ENCODE peak calls at places on chromosomes 11 and 22, in six cellular contexts. D is GM12878, M is A549, H is suprapubic skin, G is ovary, I is HepG2. C is an unnamed sample. For H3K9me3 and H3K4me1, the result is how much of the 10 kb centered on the place peaks cover.

GRCh38 chr11:73976451-73977151 is 6.0 kb downstream of the UCP2 start:
- DNase-seq in D (no peak), M (no peak), H (no peak), G (no peak), I (no peak), C (no peak)

GRCh38 chr11:102497061-102497460 is 33.5 kb downstream of the MMP7 start:
- DNase-seq in D (no peak), M (no peak), H (no peak), G (no peak), I (no peak), C (no peak)

GRCh38 chr11:116563028-116563712 is 209.6 kb downstream of the BUD13 start:
- DNase-seq in D (no peak), M (peak), H (no peak), G (no peak), I (peak), C (no peak)

GRCh38 chr11:47259178-47259977 is 1.6 kb downstream of the NR1H3 start:
- DNase-seq in D (no peak), M (peak), H (no peak), G (no peak), I (peak), C (no peak)

GRCh38 chr22:39264344-39265116 is 19.7 kb upstream of the PDGFB start:
- DNase-seq in D (no peak), M (no peak), H (no peak), G (no peak), I (no peak), C (peak)

GRCh38 chr11:61657566-61657965 is 22.6 kb upstream of the DAGLA start:
- DNase-seq in D (no peak), M (no peak), H (no peak), G (no peak), I (peak), C (no peak)

GRCh38 chr11:10785146-10785474 is 23.6 kb downstream of the EIF4G2 start:
- DNase-seq in D (no peak), M (no peak), H (no peak), G (no peak), I (no peak), C (no peak)

GRCh38 chr11:35918716-35919115 is 25.1 kb upstream of the LDLRAD3 start:
- DNase-seq in D (no peak), M (no peak), H (no peak), G (no peak), I (no peak), C (no peak)

GRCh38 chr11:926341-926916 is 759 bp downstream of the AP2A2 start:
- DNase-seq in D (no peak), M (peak), H (no peak), G (no peak), I (no peak), C (no peak)

GRCh38 chr22:43844560-43845545 is 17.5 kb downstream of the SULT4A1 start:
- DNase-seq in D (no peak), M (no peak), H (no peak), G (no peak), I (no peak), C (no peak)

GRCh38 chr11:124791626-124792341 is 8.4 kb downstream of the MSANTD2 start:
- DNase-seq in D (no peak), M (no peak), H (no peak), G (no peak), I (no peak), C (no peak)

GRCh38 chr11:8080674-8081590 is at the start of gene TUB:
- DNase-seq in D (no peak), M (peak), H (no peak), G (peak), I (no peak), C (no peak)

GRCh38 chr11:35223429-35223828 is 84.5 kb downstream of the CD44 start:
- DNase-seq in D (no peak), M (no peak), H (no peak), G (no peak), I (no peak), C (no peak)

GRCh38 chr11:104899226-104899625 is 966 bp upstream of the CASP12 start:
- DNase-seq in D (no peak), M (no peak), H (no peak), G (no peak), I (no peak), C (no peak)

GRCh38 chr22:48500481-48501230 is 1327.0 kb downstream of the BRD1 start:
- DNase-seq in D (no peak), M (no peak), H (no peak), G (no peak), I (no peak), C (no peak)

GRCh38 chr11:130003717-130004001 is 1.0 kb upstream of the PRDM10 start:
- DNase-seq in D (no peak), M (no peak), H (no peak), G (no peak), I (no peak), C (no peak)

GRCh38 chr11:116553482-116553881 is 219.3 kb downstream of the BUD13 start:
- DNase-seq in D (no peak), M (no peak), H (no peak), G (no peak), I (no peak), C (no peak)

DNA sequence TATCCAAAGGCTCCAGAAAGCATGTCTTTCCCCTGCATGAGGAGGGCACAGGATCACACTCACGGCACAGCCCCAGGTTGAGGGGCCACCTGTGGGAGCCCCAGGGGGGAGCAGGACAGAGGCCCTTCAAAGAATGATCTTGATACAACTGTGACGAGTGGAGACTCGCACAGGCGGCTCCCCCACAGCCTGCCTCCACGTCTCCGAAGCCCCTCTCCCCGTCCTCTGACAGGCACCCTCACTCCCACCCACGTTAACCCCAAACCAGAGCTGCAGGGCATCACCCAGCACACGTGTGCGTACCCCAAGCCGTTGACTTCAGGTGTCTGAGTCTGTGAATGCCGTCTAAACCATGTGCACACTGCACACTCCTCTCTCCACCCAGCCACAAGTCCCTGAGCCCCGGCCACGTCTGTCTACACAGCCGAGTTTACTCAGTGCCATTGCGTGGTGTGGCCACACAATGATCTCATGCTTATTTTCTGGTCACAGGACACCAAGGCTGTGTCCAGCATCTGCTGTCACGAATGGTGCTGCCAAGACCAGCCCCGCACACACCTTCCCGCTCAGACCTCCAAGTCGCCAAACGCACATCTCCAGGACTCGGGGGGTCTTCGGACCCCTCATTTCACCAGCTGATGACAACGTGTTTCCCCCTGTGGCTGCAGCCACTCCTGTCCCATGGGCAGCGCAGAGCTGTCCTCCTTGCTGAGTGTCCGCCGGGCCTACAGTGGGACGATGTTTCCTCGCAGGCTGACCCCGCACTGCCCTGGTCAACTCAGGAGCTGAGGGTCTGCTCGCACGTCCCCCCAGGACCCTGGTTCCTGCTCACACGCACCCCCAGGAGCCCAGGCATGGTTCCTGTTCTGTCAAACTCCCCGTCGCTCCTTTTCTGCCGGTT is 251.2 kb downstream of the BRD1 start:
- DNase-seq in D (no peak), M (no peak), H (no peak), G (no peak), I (no peak), C (no peak)
- H3K9me3 ChIP-seq in D (under half), M (under half), H (under half), G (under half), I (under half), C (under half)

DNA sequence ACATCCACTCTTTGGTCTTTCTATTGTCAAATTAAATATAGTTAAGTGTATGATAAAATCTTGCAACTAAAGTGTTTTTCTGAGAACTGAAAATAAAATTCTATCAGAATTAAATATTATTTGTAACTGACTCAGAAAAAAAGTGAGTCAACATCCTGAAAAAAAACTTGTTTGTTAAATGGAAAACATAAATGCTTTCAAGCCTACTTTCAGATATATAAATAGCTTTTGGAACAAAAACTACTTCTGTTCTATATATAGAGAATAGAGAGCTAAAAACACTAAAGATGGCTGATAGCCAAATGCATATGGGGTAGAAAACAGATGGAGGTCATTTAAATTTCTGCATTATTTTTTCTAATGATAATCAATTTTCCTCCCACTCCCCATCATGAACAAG is 61.8 kb downstream of the PIK3C2A start:
- DNase-seq in D (no peak), M (no peak), H (no peak), G (no peak), I (no peak), C (no peak)
- H3K4me1 ChIP-seq in D (under half), M (under half), H (under half), G (under half), I (under half), C (under half)

DNA sequence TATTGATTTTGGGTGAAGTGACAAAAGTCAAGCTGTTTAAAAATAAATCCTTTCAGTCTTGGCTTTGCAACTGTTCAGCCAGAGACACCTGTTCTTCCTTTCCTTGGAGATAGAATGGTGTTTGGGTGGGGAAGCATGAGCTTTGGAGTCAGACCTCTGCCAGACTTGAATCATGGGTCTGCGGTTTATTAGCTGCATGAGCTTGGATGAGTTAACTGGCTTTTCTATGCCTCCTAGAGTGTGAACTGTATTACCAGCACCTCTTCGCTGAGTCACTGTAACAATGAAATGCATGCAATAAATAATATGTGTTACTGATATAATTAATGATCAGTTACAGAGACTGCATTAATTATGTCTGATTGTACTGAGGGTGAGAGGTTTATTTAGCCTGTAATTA is 13.5 kb upstream of the MYEOV start:
- DNase-seq in D (no peak), M (peak), H (no peak), G (no peak), I (no peak), C (no peak)
- TF ChIP-seq EP300 in D (no peak), M (no peak), H (no peak), G (no peak), I (no peak), C (no peak)

GRCh38 chr11:125797641-125798040 is 9.7 kb downstream of the PATE3 start:
- DNase-seq in D (no peak), M (no peak), H (no peak), G (no peak), I (no peak), C (no peak)

GRCh38 chr11:125802387-125802786 is 14.5 kb downstream of the PATE3 start:
- DNase-seq in D (no peak), M (no peak), H (no peak), G (no peak), I (no peak), C (no peak)

DNA sequence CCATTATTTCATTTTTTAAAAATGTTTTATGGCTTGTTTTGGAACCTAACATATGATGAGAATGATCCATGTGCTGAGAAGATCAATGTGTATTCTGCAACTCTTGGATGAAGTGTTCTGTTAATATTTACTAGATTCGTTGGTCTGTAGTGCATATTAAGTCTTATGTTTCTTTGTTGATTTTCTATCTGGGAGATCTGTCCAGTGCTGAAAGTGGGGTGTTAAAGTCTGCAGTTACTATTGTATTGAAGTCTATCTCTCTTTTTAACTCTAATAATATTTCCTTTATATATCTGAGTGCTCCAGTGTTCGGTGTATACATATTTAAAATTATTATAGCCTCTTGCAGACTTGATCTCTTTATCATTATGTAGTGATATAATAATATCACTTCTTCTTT is 11.9 kb downstream of the PATE3 start:
- DNase-seq in D (no peak), M (no peak), H (no peak), G (no peak), I (no peak), C (no peak)
- H3K9me3 ChIP-seq in D (under half), M (under half), H (under half), G (under half), I (under half), C (under half)

DNA sequence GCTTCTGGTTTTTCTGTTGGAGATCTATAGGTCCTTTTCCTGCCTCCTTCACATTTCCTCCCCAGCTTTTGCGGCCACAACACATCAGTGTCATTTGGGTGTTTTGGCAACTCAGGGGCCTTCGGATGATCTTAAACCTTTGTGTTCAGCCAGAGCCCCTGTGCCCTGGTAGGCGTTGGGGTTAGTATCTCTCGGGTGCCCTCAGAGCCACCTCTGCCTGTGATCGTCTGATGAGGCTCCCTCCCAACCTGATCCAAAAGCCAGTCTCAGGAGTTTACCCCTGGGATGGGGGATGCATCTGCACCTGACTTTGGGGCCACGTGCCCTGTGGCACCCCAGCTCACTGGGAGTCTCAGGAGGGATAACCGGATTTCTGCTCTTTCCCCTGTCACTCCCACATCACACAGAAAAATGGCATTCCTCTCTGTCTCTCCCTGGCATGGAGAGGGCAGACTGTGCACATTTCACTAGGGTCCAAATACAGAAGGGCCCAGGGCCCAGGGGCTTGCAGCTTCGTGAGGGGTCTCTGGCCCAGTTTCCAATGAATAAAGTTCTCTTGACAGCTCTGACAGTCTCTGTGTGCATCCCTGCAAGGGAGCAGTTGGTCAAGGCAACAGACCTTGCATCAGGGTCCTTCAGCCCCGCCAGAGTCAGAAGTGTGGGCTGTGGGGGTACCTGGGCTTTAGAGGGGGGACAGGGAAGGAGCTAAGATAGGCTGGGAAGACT is 2.6 kb downstream of the RNF26 start:
- DNase-seq in D (no peak), M (no peak), H (no peak), G (no peak), I (no peak), C (no peak)
- H3K4me1 ChIP-seq in D (under half), M (under half), H (half or more), G (under half), I (half or more), C (under half)